ENCODE peak calls at places on chromosomes 2 and 18, in four cellular contexts. U is aorta, E is neural progenitor cell, W is left ventricle myocardium inferior. T is an unnamed sample.
A peak's percentile ranks its signal among the peaks of the same experiment; 100 is the strongest.

GRCh38 chr2:62343636-62344349 is 147.9 kb downstream of the B3GNT2 start:
- DNase-seq in W (no peak), E (no peak), U (no peak), T (no peak)

GRCh38 chr2:128440666-128441340 is 122.1 kb upstream of the HS6ST1 start:
- DNase-seq in U (no peak), E (no peak), W (no peak), T (no peak)

GRCh38 chr2:57209799-57210198 is 836.8 kb upstream of the VRK2 start:
- DNase-seq in E (peak; percentile 54), W (no peak), U (no peak), T (no peak)

GRCh38 chr2:27977623-27978312 is 87.2 kb downstream of the BABAM2 start:
- DNase-seq in E (no peak), W (no peak), U (no peak), T (peak; percentile 75)

GRCh38 chr2:234335676-234336228 is 161.1 kb downstream of the ARL4C start:
- DNase-seq in E (peak; percentile 67), U (peak; percentile 94), W (peak; percentile 76), T (no peak)

GRCh38 chr2:99480390-99480789 is 9.4 kb downstream of the REV1 start:
- DNase-seq in W (no peak), E (no peak), U (no peak), T (peak; percentile 55)

GRCh38 chr2:96265840-96266569 is at the start of the genes CIAO1 and TMEM127:
- DNase-seq in W (peak; percentile 98), U (peak; percentile 99), E (peak; percentile 99), T (peak; percentile 85)

GRCh38 chr2:119441376-119442231 is 9.9 kb downstream of the TMEM37 start:
- DNase-seq in U (no peak), W (no peak), E (no peak), T (no peak)

GRCh38 chr2:205716126-205716525 is 33.8 kb downstream of the NRP2 start:
- DNase-seq in U (no peak), E (no peak), W (no peak), T (no peak)

GRCh38 chr18:45004531-45004930 is 323.8 kb downstream of the SETBP1 start:
- DNase-seq in U (no peak), E (no peak), W (no peak), T (no peak)

GRCh38 chr2:110748489-110748867 is 16.1 kb downstream of the ACOXL start:
- DNase-seq in E (peak; percentile 30), U (no peak), W (no peak), T (peak; percentile 55)

GRCh38 chr18:48136051-48136543 is 205.6 kb upstream of the SMAD2 start:
- DNase-seq in W (peak; percentile 46), U (peak; percentile 55), E (peak; percentile 37), T (no peak)

GRCh38 chr2:215793747-215794595 is 219.4 kb downstream of the MREG start:
- DNase-seq in E (no peak), U (peak; percentile 58), W (no peak), T (peak; percentile 88)

GRCh38 chr18:67362906-67363305 is 153.6 kb downstream of the DSEL start:
- DNase-seq in E (no peak), U (no peak), W (no peak), T (no peak)

GRCh38 chr2:134609924-134610498 is 108.8 kb downstream of the TMEM163 start:
- DNase-seq in U (no peak), W (no peak), E (no peak), T (no peak)

GRCh38 chr2:43041661-43042360 is 184.6 kb downstream of the ZFP36L2 start:
- DNase-seq in E (peak; percentile 68), U (peak; percentile 86), W (no peak), T (peak; percentile 89)

GRCh38 chr2:150903461-150903860 is 358.2 kb downstream of the RBM43 start:
- DNase-seq in W (no peak), U (no peak), E (no peak), T (no peak)

GRCh38 chr2:29260151-29260772 is 145.0 kb downstream of the CLIP4 start:
- DNase-seq in W (no peak), E (no peak), U (no peak), T (no peak)

GRCh38 chr18:21831413-21831831 is 90.8 kb downstream of the MIB1 start:
- DNase-seq in U (peak; percentile 48), W (no peak), E (peak; percentile 5), T (no peak)

GRCh38 chr2:231308631-231309414 is 86.7 kb upstream of the B3GNT7 start:
- DNase-seq in E (no peak), U (no peak), W (no peak), T (peak; percentile 85)

GRCh38 chr2:231305221-231305620 is 90.3 kb upstream of the B3GNT7 start:
- DNase-seq in W (no peak), E (no peak), U (no peak), T (no peak)

GRCh38 chr2:231308219-231308618 is 87.3 kb upstream of the B3GNT7 start:
- DNase-seq in W (no peak), U (no peak), E (no peak), T (no peak)

GRCh38 chr2:231312066-231312465 is 83.4 kb upstream of the B3GNT7 start:
- DNase-seq in U (no peak), E (no peak), W (no peak), T (no peak)

GRCh38 chr2:231306791-231307440 is 88.6 kb upstream of the B3GNT7 start:
- DNase-seq in U (no peak), E (peak; percentile 56), W (no peak), T (no peak)
- H3K4me3 ChIP-seq in U (no peak overlapping the region), E (no peak overlapping the region), W (no peak overlapping the region), T (no peak overlapping the region)

DNA sequence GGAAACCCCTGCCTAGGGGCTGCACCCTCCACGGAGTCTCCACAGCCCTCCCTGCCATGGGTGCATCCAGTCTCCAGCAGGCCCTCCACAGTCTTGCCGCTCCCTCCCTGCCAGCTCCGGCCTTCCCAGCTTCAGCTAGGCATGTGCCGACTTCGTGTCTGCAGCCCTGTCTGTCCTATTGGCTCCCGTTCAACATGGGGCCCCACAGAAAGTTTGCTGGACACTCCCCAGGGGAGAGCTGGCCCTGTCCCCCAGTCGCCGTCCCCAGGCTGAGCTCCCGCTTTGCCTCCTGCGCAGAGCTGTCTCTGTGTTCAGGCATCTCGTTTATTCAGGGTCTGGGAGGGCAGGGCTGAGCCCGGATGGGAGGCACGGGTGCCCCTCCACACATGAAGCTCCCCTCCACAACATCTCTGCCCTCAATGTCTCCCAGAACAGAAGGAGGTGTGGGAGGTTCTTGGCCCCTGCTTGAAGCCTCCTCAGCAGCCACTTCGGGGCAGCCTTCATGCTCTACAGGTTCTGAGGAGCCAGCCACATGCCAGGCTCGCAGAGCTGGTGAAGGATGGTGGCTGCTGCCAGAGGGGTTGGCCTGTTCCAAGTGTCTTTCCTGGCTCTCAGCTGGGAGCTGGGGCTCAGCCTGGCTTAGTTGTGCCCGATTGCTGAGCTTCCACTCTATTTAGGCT is 120.1 kb upstream of the PXDN start:
- DNase-seq in W (no peak), E (no peak), U (no peak), T (no peak)
- H3K4me3 ChIP-seq in W (no peak overlapping the region), E (no peak overlapping the region), U (no peak overlapping the region), T (no peak overlapping the region)

DNA sequence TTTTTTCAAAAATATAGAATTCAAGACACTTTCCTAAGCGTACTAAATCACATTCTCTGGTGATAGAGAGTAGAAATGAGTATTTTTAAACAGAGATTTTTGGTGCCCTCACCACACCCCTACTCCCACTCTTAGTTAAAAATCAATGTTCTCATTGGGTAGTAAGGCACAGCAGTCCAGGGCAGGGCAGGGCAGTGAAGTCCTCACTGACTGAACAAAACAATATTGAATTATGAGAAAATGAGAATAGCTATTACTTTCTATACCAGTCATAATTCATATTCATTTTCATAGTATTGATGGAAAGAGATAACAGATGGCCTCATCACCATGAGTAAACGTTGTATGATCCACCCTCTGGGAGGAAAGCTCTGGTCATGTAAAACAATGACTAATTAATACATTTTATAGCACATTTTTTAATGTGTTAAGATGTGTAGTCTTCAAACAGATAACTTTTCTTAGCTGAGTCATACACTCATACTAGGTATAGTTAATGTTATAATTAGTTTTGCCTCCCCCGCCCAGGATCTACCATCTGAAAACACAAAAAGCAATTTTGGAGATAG is 686.1 kb downstream of the KCNJ3 start:
- DNase-seq in E (no peak), W (no peak), U (no peak), T (no peak)
- H3K4me3 ChIP-seq in E (no peak overlapping the region), W (no peak overlapping the region), U (no peak overlapping the region), T (no peak overlapping the region)

GRCh38 chr18:23114171-23114881 is 21.0 kb upstream of the CABLES1 start:
- DNase-seq in W (no peak), E (no peak), U (peak; percentile 47), T (no peak)
- H3K4me3 ChIP-seq in W (no peak overlapping the region), E (no peak overlapping the region), U (no peak overlapping the region), T (no peak overlapping the region)

DNA sequence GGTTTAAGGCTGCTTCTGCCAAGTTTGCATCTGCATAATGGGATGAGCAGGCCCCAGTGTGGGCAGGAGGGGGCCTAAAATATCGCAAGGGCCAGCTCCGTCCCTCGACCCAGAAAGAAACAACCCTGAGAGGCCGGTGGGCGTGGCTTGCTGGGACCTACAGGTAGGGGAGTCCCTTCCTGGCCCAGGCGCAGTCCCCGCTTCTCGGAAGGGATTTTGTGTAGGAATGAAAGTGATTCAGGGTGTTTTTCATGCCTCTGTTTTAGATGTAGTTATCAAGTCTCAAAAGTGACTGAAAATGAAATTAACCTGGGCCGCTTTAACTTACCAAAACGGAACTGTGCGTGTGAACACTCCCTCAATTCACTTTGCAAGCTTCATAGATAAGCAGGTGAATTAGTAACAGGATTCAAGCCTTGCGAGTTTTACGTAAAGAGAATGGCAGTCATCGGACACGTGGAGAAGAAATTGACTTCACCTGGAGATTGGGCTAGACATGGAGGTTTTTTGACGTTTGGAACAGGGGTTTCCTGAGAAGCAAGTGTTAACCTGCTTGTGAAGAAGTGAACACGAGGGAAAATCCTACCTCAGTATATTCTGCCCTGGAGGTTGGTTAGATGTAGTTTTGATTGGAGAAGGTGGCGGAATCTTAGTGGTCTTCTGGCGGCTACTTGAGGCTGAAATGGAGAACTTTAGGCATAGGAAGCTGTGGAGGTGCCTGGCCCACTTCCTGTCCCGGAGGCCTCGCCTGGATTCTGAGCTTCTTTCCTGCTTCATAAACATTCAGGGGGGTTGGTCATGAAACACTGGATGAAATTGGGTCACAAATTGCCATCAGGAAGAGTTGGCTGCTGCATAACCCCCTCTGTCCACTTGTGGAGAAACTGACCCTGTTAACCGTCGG is 1.7 kb downstream of the NCK2 start:
- DNase-seq in U (peak; percentile 70), E (peak; percentile 76), W (peak; percentile 58), T (no peak)
- H3K4me3 ChIP-seq in U (peak overlapping the region; percentile 100), E (peak overlapping the region; percentile 100), W (peak overlapping the region; percentile 89), T (peak overlapping the region; percentile 68)

DNA sequence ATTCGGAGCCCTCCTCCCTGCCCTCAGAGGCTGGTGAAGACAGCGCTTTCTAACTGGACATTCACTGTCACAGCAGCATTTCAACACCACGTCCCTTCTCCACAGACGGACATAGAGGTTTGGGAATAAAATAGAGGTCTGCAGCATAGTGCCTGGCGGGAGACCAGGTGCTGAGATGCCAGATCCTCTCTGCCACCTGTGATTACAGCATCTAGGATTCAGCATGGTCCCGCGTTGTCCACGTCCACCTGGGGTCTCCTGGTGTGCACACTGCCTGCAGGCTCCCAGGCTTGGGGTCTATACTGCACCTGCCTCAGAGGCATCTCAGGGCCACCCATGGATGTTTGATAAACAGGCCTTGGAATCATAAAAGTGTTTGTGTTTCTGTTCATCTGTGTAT is 175.5 kb downstream of the TMEM18 start:
- DNase-seq in E (no peak), W (no peak), U (no peak), T (no peak)
- H3K4me3 ChIP-seq in E (no peak overlapping the region), W (no peak overlapping the region), U (no peak overlapping the region), T (no peak overlapping the region)

DNA sequence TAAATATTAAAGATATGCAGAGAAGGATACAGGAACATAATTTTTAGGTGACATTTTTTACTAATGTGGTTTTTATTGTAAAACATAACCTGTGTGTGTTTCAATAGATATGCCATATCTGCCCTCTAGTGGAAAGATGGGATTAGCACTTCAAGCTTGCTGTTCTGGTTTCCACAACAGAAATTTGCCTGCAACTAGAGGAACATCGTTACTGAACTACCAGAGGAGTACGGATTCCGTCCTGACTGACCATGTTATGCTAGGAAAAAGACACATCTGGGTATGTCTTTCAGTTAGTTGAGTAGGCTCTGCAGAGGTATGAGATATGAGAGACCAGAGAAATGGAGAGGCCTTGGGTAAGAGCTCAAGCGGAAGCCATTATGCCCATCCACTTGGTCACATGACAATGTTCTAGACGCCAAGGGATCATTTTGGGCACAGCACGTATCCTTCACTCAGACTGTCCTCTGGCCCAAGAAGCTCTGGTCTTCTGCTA is 104.9 kb downstream of the MBD2 start:
- DNase-seq in W (no peak), E (peak; percentile 73), U (no peak), T (peak; percentile 29)
- H3K4me3 ChIP-seq in W (peak overlapping the region; percentile 18), E (no peak overlapping the region), U (no peak overlapping the region), T (no peak overlapping the region)